ENCODE peak calls at places on chromosome 20, in five cellular contexts. Z is HEK293T, X is lower lobe of right lung, A is hippocampal formation, M is HFFc6. E is an unnamed sample.

GRCh38 chr20:57420571-57421257 is 29.5 kb downstream of the RBM38 start:
- DNase-seq in Z (no peak), X (no peak), A (no peak), M (no peak), E (no peak)

GRCh38 chr20:17023811-17024210 is 203.0 kb upstream of the PCSK2 start:
- DNase-seq in Z (no peak), X (peak; percentile 65), A (no peak), M (no peak), E (peak; percentile 66)

GRCh38 chr20:22368235-22368634 is 216.1 kb downstream of the FOXA2 start:
- DNase-seq in Z (no peak), X (no peak), A (no peak), M (no peak), E (no peak)

GRCh38 chr20:63130654-63131577 is 85.0 kb downstream of the YTHDF1 start:
- DNase-seq in Z (no peak), X (peak; percentile 25), A (no peak), M (no peak), E (no peak)

GRCh38 chr20:3158968-3159431 is 665 bp downstream of the FASTKD5 start:
- DNase-seq in Z (no peak), X (no peak), A (no peak), M (peak; percentile 24), E (no peak)

GRCh38 chr20:61587910-61588309 is 335.8 kb downstream of the CDH4 start:
- DNase-seq in Z (no peak), X (no peak), A (no peak), M (no peak), E (no peak)

GRCh38 chr20:38343107-38343797 is 3.0 kb upstream of the LBP start:
- DNase-seq in Z (no peak), X (no peak), A (no peak), M (no peak), E (no peak)

GRCh38 chr20:46040902-46041535 is 12.0 kb downstream of the SLC12A5 start:
- DNase-seq in Z (peak; percentile 69), X (no peak), A (no peak), M (peak; percentile 24), E (peak; percentile 93)

GRCh38 chr20:53260591-53260990 is 288.4 kb downstream of the TSHZ2 start:
- DNase-seq in Z (no peak), X (no peak), A (no peak), M (no peak), E (no peak)

GRCh38 chr20:57938158-57939108 is 228.6 kb upstream of the PMEPA1 start:
- DNase-seq in Z (no peak), X (no peak), A (no peak), M (no peak), E (no peak)

GRCh38 chr20:45021626-45022025 is 55.3 kb downstream of the STK4 start:
- DNase-seq in Z (no peak), X (no peak), A (no peak), M (no peak), E (no peak)

GRCh38 chr20:57256205-57256604 is 10.2 kb downstream of the BMP7 start:
- DNase-seq in Z (no peak), X (no peak), A (no peak), M (no peak), E (no peak)

GRCh38 chr20:3221398-3222226 is 12.3 kb downstream of the ITPA start:
- DNase-seq in Z (no peak), X (no peak), A (no peak), M (no peak), E (no peak)

GRCh38 chr20:49594143-49594928 is 26.4 kb upstream of the PTGIS start:
- DNase-seq in Z (no peak), X (no peak), A (no peak), M (peak; percentile 36), E (no peak)

GRCh38 chr20:59253779-59254319 is 46.6 kb upstream of the EDN3 start:
- DNase-seq in Z (no peak), X (no peak), A (no peak), M (no peak), E (no peak)